ENCODE peak calls at places on chromosomes 4 and X, in five cellular contexts. U, F, Q, E and I are unnamed samples.

GRCh38 chr4:79253930-79254329 is 71.9 kb downstream of the NAA11 start:
- DNase-seq in U (no peak), F (no peak), Q (no peak), E (no peak), I (no peak)

GRCh38 chr4:157057187-157057586 is 18.8 kb upstream of the GLRB start:
- DNase-seq in U (no peak), F (no peak), Q (no peak), E (no peak), I (no peak)

GRCh38 chr4:38365748-38366310 is 298.2 kb upstream of the KLF3 start:
- DNase-seq in U (no peak), F (no peak), Q (no peak), E (no peak), I (no peak)

GRCh38 chrX:116409224-116409623 is 27.2 kb upstream of the SLC6A14 start:
- DNase-seq in U (no peak), F (no peak), Q (no peak), E (no peak), I (no peak)

GRCh38 chr4:81164623-81165416 is 50.2 kb downstream of the PRKG2 start:
- DNase-seq in U (no peak), F (no peak), Q (no peak), E (no peak), I (no peak)

GRCh38 chr4:66923081-66923865 is 622.0 kb downstream of the CENPC start:
- DNase-seq in U (no peak), F (no peak), Q (no peak), E (no peak), I (no peak)

GRCh38 chrX:29666361-29666760 is 549.0 kb upstream of the MAGEB2 start:
- DNase-seq in U (no peak), F (no peak), Q (no peak), E (no peak), I (no peak)

GRCh38 chrX:8405631-8406030 is 59.0 kb upstream of the VCX3B start:
- DNase-seq in U (no peak), F (no peak), Q (no peak), E (no peak), I (no peak)

GRCh38 chr4:97507587-97508245 is 635.6 kb downstream of the STPG2 start:
- DNase-seq in U (no peak), F (peak), Q (no peak), E (no peak), I (no peak)

GRCh38 chr4:958314-958665 is 15.1 kb downstream of the DGKQ start:
- DNase-seq in U (no peak), F (no peak), Q (no peak), E (no peak), I (no peak)

GRCh38 chr4:117889978-117890377 is 144.3 kb upstream of the NDST3 start:
- DNase-seq in U (no peak), F (no peak), Q (no peak), E (no peak), I (no peak)

GRCh38 chrX:110012818-110013484 is 10.0 kb downstream of the TMEM164 start:
- DNase-seq in U (no peak), F (no peak), Q (no peak), E (no peak), I (no peak)

GRCh38 chrX:37644381-37645305 is 40.9 kb upstream of the XK start:
- DNase-seq in U (no peak), F (no peak), Q (no peak), E (no peak), I (no peak)

GRCh38 chr4:51932261-51932660 is 87.9 kb downstream of the LRRC66 start:
- DNase-seq in U (no peak), F (no peak), Q (no peak), E (no peak), I (no peak)

GRCh38 chrX:109782994-109783711 is 50.1 kb upstream of the ACSL4 start:
- DNase-seq in U (no peak), F (peak), Q (peak), E (no peak), I (no peak)

GRCh38 chrX:20118065-20118824 is 1.5 kb upstream of the MAP7D2 start:
- DNase-seq in U (no peak), F (no peak), Q (no peak), E (no peak), I (no peak)

GRCh38 chr4:24774452-24774851 is 20.9 kb upstream of the SOD3 start:
- DNase-seq in U (no peak), F (no peak), Q (no peak), E (no peak), I (no peak)

GRCh38 chr4:98341309-98341708 is 80.1 kb downstream of the RAP1GDS1 start:
- DNase-seq in U (no peak), F (no peak), Q (no peak), E (no peak), I (no peak)

GRCh38 chrX:33339219-33339618 is 127.9 kb upstream of the DMD start:
- DNase-seq in U (peak), F (no peak), Q (no peak), E (no peak), I (no peak)

GRCh38 chrX:9874483-9874882 is 88.3 kb downstream of the SHROOM2 start:
- DNase-seq in U (no peak), F (no peak), Q (no peak), E (no peak), I (no peak)

GRCh38 chr4:77354550-77354949 is 197.5 kb downstream of the CCNG2 start:
- DNase-seq in U (no peak), F (no peak), Q (no peak), E (no peak), I (no peak)

GRCh38 chrX:19566359-19567141 is 51.2 kb upstream of the MAP3K15 start:
- DNase-seq in U (no peak), F (peak), Q (peak), E (no peak), I (no peak)

GRCh38 chr4:157217708-157218107 is 2.8 kb upstream of the GRIA2 start:
- DNase-seq in U (peak), F (peak), Q (peak), E (no peak), I (no peak)

GRCh38 chr4:139522457-139522856 is 33.6 kb downstream of the SETD7 start:
- DNase-seq in U (peak), F (no peak), Q (no peak), E (no peak), I (no peak)

GRCh38 chr4:119000400-119000799 is 111.7 kb downstream of the SYNPO2 start:
- DNase-seq in U (no peak), F (no peak), Q (no peak), E (no peak), I (no peak)

GRCh38 chrX:2676794-2677675 is 14.1 kb upstream of the CD99 start:
- DNase-seq in U (no peak), F (no peak), Q (no peak), E (no peak), I (no peak)

GRCh38 chrX:53190363-53190960 is 34.5 kb downstream of the KDM5C start:
- DNase-seq in U (peak), F (no peak), Q (no peak), E (peak), I (no peak)

GRCh38 chr4:186472948-186473347 is 82.4 kb downstream of the MTNR1A start:
- DNase-seq in U (peak), F (no peak), Q (peak), E (peak), I (no peak)

GRCh38 chr4:54784188-54784671 is 126.5 kb downstream of the KIT start:
- DNase-seq in U (no peak), F (no peak), Q (no peak), E (peak), I (peak)

GRCh38 chrX:110322603-110323002 is 4.7 kb upstream of the AMMECR1 start:
- DNase-seq in U (no peak), F (no peak), Q (no peak), E (no peak), I (no peak)

GRCh38 chr4:138851626-138852443 is 163.7 kb upstream of the NOCT start:
- DNase-seq in U (peak), F (no peak), Q (peak), E (no peak), I (no peak)

GRCh38 chr4:75745721-75746199 is 21.4 kb downstream of the USO1 start:
- DNase-seq in U (no peak), F (peak), Q (no peak), E (peak), I (no peak)

GRCh38 chr4:3872834-3873313 is 106.7 kb downstream of the ADRA2C start:
- DNase-seq in U (no peak), F (no peak), Q (no peak), E (no peak), I (no peak)

GRCh38 chrX:72576161-72576896 is 3.7 kb upstream of the HDAC8 start:
- DNase-seq in U (no peak), F (no peak), Q (no peak), E (no peak), I (no peak)

GRCh38 chr4:7041246-7041645 is 1.9 kb upstream of the TADA2B start:
- DNase-seq in U (no peak), F (no peak), Q (no peak), E (no peak), I (no peak)

GRCh38 chr4:7041851-7042696 is 1.1 kb upstream of the TADA2B start:
- DNase-seq in U (peak), F (no peak), Q (no peak), E (peak), I (peak)

GRCh38 chr4:7034262-7035081 is 8.7 kb upstream of the TADA2B start:
- DNase-seq in U (peak), F (no peak), Q (no peak), E (no peak), I (no peak)

GRCh38 chr4:7040760-7041159 is 2.4 kb upstream of the TADA2B start:
- DNase-seq in U (no peak), F (no peak), Q (no peak), E (no peak), I (no peak)

DNA sequence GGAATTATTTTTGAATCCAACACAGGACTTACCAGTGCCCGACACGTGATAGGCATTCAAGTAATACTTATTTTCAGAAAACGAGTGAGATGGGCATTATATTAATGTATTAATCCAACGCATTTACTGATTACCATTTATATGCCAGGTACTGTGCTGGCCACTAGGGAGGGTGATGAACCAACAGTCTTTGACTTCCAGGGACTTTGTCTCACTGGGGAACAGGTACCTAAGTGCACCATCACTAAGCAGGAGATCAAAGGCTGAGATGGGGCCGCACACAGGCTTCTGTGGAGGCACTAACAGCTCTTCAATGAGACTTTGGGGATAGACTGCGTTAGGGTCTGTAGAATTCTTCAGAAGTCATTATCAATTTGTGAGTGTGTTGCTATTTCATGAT is 5.7 kb upstream of the TADA2B start:
- DNase-seq in U (no peak), F (no peak), Q (no peak), E (no peak), I (no peak)
- TF ChIP-seq CTCF in U (peak), F (no peak), Q (no peak), E (no peak), I (no peak)

DNA sequence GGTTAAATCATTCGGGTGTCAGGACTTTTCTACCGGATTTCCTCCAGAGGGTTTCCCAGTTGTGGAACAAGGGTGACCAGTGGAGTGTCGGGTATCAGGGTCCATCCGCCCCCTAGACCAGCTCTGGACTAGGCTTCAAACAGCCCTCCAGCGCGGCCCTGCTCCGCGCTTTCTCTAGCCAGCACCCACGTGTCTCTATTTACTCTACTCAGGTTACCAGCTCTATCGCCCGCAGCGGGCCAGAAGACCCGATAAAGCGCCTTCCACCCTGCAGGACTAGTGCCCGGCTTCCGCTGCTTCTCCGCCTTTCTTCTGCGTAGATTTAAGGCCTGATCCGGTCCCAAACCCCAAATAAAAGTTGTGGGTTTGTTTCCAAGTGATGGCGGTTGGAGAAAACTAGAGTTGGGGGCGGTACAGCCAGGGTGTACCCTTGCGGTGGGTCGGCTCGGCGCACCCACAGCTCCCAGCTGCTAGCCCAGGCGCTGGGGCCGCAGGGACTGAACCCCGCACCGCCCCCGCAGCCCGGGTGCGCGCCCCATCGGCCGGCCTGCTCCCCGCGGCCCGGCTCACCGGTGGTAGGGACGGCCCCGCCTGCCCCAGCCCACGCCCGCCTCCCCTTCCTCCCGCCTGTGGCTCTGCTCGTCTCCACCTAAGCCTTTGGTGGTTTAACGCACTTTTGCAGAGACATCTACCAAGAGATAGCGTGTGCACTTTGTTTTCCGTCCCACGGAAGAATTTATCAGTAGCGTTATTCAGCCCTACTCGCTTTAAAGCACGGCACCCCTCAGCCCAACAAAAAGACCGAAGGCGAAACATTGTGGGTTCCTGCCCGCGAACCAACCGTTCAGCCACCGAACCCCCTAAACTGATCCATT is 2.1 kb downstream of the LEF1 start:
- DNase-seq in U (peak), F (no peak), Q (peak), E (peak), I (peak)
- H3K9ac ChIP-seq in U (no peak), F (no peak), Q (peak), E (peak), I (no peak)

DNA sequence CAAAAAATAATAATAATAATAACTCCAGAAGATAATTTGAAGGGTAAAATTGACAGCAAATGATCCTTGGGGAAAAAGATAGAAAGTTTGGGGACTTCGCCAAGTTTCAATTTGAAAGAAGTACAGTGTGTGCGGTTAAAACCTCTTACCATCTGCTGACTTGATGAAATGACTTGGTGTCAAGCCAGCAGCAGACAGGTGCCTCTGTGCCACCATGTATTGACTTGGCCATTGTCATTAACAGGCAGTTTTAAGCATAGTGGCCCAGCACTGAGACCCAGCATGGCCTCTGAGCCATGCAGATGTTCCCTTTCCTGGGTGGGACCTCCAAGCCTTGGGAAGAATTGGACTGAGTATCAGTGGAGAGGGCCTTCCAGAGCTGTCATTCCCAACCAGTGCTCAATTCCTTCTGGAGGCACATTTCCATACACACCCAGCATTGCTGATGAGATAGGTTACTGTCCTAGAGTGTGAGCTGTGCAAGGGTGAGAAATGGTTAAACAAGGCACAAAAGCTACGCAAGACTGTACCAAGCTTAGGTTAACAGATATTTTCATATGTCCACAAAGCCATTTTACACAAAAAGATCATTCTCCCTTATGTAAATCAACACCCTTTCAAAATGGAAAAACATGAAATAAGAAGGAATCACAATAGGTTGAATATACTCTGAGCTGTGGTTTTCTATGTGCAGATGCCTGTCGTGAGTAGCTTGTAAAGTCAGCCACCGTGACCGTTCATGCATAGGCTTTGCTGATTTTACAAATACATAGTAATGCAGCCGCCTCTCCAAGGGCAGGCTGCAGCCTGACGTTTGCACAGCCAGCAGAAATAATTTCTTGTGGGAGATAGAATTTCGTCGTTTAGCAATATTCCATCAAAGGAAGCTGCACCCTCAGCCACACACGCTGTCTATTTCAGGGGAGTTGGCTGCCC is 59.4 kb upstream of the FBXW7 start:
- DNase-seq in U (no peak), F (no peak), Q (no peak), E (no peak), I (no peak)
- H3K4me3 ChIP-seq in U (no peak), F (no peak), Q (no peak), E (no peak), I (no peak)

GRCh38 chrX:13219990-13220764 is 99.7 kb downstream of the ATXN3L start:
- DNase-seq in U (no peak), F (no peak), Q (no peak), E (no peak), I (no peak)

GRCh38 chrX:13220916-13221315 is 98.9 kb downstream of the ATXN3L start:
- DNase-seq in U (no peak), F (peak), Q (no peak), E (no peak), I (no peak)

GRCh38 chrX:13215729-13216128 is 104.1 kb downstream of the ATXN3L start:
- DNase-seq in U (no peak), F (no peak), Q (no peak), E (no peak), I (no peak)

GRCh38 chrX:13212191-13212651 is 107.6 kb downstream of the ATXN3L start:
- DNase-seq in U (peak), F (peak), Q (no peak), E (no peak), I (no peak)

GRCh38 chrX:13216139-13216538 is 103.7 kb downstream of the ATXN3L start:
- DNase-seq in U (no peak), F (no peak), Q (no peak), E (no peak), I (no peak)
- TF ChIP-seq CTCF in U (no peak), F (no peak), Q (no peak), E (no peak), I (no peak)

GRCh38 chr4:41236508-41236907 is 20.2 kb upstream of the UCHL1 start:
- DNase-seq in U (no peak), F (no peak), Q (no peak), E (no peak), I (no peak)
- H3K9ac ChIP-seq in U (no peak), F (no peak), Q (no peak), E (no peak), I (no peak)